ENCODE peak calls at places on chromosomes 11 and 22, in nine cellular contexts. One of them, this sample, is unnamed.

GRCh38 chr11:108629274-108629673 is 35.6 kb upstream of the DDX10 start:
- DNase-seq in left ventricle myocardium inferior: no peak
- DNase-seq in mucosa of descending colon: peak
- DNase-seq in fibroblast of mammary gland: no peak
- DNase-seq in HCT116: no peak
- DNase-seq in AG09309: no peak
- DNase-seq in neural crest cell: no peak
- DNase-seq in breast epithelium: no peak
- DNase-seq in NB4: no peak
- DNase-seq in this sample: no peak

GRCh38 chr11:130677486-130678153 is 229.2 kb downstream of the ADAMTS15 start:
- DNase-seq in left ventricle myocardium inferior: peak
- DNase-seq in mucosa of descending colon: no peak
- DNase-seq in fibroblast of mammary gland: no peak
- DNase-seq in HCT116: no peak
- DNase-seq in AG09309: peak
- DNase-seq in neural crest cell: no peak
- DNase-seq in breast epithelium: no peak
- DNase-seq in NB4: no peak
- DNase-seq in this sample: no peak

GRCh38 chr11:118401880-118402590 is 629 bp downstream of the ATP5MG start:
- DNase-seq in left ventricle myocardium inferior: no peak
- DNase-seq in mucosa of descending colon: no peak
- DNase-seq in fibroblast of mammary gland: peak
- DNase-seq in HCT116: no peak
- DNase-seq in AG09309: peak
- DNase-seq in neural crest cell: no peak
- DNase-seq in breast epithelium: no peak
- DNase-seq in NB4: peak
- DNase-seq in this sample: no peak

GRCh38 chr11:61917357-61918109 is at the start of gene RAB3IL1:
- DNase-seq in left ventricle myocardium inferior: peak
- DNase-seq in mucosa of descending colon: peak
- DNase-seq in fibroblast of mammary gland: peak
- DNase-seq in HCT116: no peak
- DNase-seq in AG09309: no peak
- DNase-seq in neural crest cell: peak
- DNase-seq in breast epithelium: no peak
- DNase-seq in NB4: no peak
- DNase-seq in this sample: peak

GRCh38 chr11:110710520-110711381 is 1.5 kb downstream of the ARHGAP20 start:
- DNase-seq in left ventricle myocardium inferior: peak
- DNase-seq in mucosa of descending colon: peak
- DNase-seq in fibroblast of mammary gland: peak
- DNase-seq in HCT116: no peak
- DNase-seq in AG09309: no peak
- DNase-seq in neural crest cell: peak
- DNase-seq in breast epithelium: peak
- DNase-seq in NB4: no peak
- DNase-seq in this sample: peak

GRCh38 chr22:29992341-29993275 is 87.7 kb upstream of the HORMAD2 start:
- DNase-seq in left ventricle myocardium inferior: no peak
- DNase-seq in mucosa of descending colon: no peak
- DNase-seq in fibroblast of mammary gland: no peak
- DNase-seq in HCT116: no peak
- DNase-seq in AG09309: no peak
- DNase-seq in neural crest cell: no peak
- DNase-seq in breast epithelium: no peak
- DNase-seq in NB4: no peak
- DNase-seq in this sample: no peak

GRCh38 chr11:44566559-44566949 is 1.1 kb downstream of the CD82 start:
- DNase-seq in left ventricle myocardium inferior: no peak
- DNase-seq in mucosa of descending colon: no peak
- DNase-seq in fibroblast of mammary gland: no peak
- DNase-seq in HCT116: no peak
- DNase-seq in AG09309: no peak
- DNase-seq in neural crest cell: no peak
- DNase-seq in breast epithelium: no peak
- DNase-seq in NB4: no peak
- DNase-seq in this sample: no peak

GRCh38 chr11:12288212-12288933 is 89.0 kb upstream of the PARVA start:
- DNase-seq in left ventricle myocardium inferior: peak
- DNase-seq in mucosa of descending colon: peak
- DNase-seq in fibroblast of mammary gland: peak
- DNase-seq in HCT116: peak
- DNase-seq in AG09309: peak
- DNase-seq in neural crest cell: peak
- DNase-seq in breast epithelium: peak
- DNase-seq in NB4: peak
- DNase-seq in this sample: peak

GRCh38 chr11:20238712-20239111 is 78.4 kb upstream of the DBX1 start:
- DNase-seq in left ventricle myocardium inferior: no peak
- DNase-seq in mucosa of descending colon: peak
- DNase-seq in fibroblast of mammary gland: no peak
- DNase-seq in HCT116: no peak
- DNase-seq in AG09309: no peak
- DNase-seq in neural crest cell: no peak
- DNase-seq in breast epithelium: no peak
- DNase-seq in NB4: no peak
- DNase-seq in this sample: no peak

GRCh38 chr11:73647459-73648100 is 1.2 kb downstream of the PLEKHB1 start:
- DNase-seq in left ventricle myocardium inferior: peak
- DNase-seq in mucosa of descending colon: peak
- DNase-seq in fibroblast of mammary gland: peak
- DNase-seq in HCT116: peak
- DNase-seq in AG09309: no peak
- DNase-seq in neural crest cell: peak
- DNase-seq in breast epithelium: peak
- DNase-seq in NB4: peak
- DNase-seq in this sample: peak

GRCh38 chr11:92776676-92777075 is 192.8 kb upstream of the MTNR1B start:
- DNase-seq in left ventricle myocardium inferior: peak
- DNase-seq in mucosa of descending colon: no peak
- DNase-seq in fibroblast of mammary gland: no peak
- DNase-seq in HCT116: no peak
- DNase-seq in AG09309: no peak
- DNase-seq in neural crest cell: no peak
- DNase-seq in breast epithelium: no peak
- DNase-seq in NB4: no peak
- DNase-seq in this sample: no peak

GRCh38 chr22:40485813-40486610 is 115.6 kb downstream of the SGSM3 start:
- DNase-seq in left ventricle myocardium inferior: no peak
- DNase-seq in mucosa of descending colon: no peak
- DNase-seq in fibroblast of mammary gland: peak
- DNase-seq in HCT116: no peak
- DNase-seq in AG09309: no peak
- DNase-seq in neural crest cell: no peak
- DNase-seq in breast epithelium: no peak
- DNase-seq in NB4: no peak
- DNase-seq in this sample: no peak

GRCh38 chr11:121291896-121292502 is 572 bp upstream of the SC5D start:
- DNase-seq in left ventricle myocardium inferior: no peak
- DNase-seq in mucosa of descending colon: no peak
- DNase-seq in fibroblast of mammary gland: no peak
- DNase-seq in HCT116: no peak
- DNase-seq in AG09309: no peak
- DNase-seq in neural crest cell: no peak
- DNase-seq in breast epithelium: no peak
- DNase-seq in NB4: peak
- DNase-seq in this sample: no peak

GRCh38 chr11:46066335-46066734 is 54.9 kb downstream of the PHF21A start:
- DNase-seq in left ventricle myocardium inferior: no peak
- DNase-seq in mucosa of descending colon: no peak
- DNase-seq in fibroblast of mammary gland: no peak
- DNase-seq in HCT116: no peak
- DNase-seq in AG09309: no peak
- DNase-seq in neural crest cell: no peak
- DNase-seq in breast epithelium: no peak
- DNase-seq in NB4: no peak
- DNase-seq in this sample: no peak

GRCh38 chr11:46060013-46060412 is 61.2 kb downstream of the PHF21A start:
- DNase-seq in left ventricle myocardium inferior: no peak
- DNase-seq in mucosa of descending colon: no peak
- DNase-seq in fibroblast of mammary gland: no peak
- DNase-seq in HCT116: no peak
- DNase-seq in AG09309: no peak
- DNase-seq in neural crest cell: no peak
- DNase-seq in breast epithelium: no peak
- DNase-seq in NB4: no peak
- DNase-seq in this sample: no peak

GRCh38 chr11:46063138-46063537 is 58.1 kb downstream of the PHF21A start:
- DNase-seq in left ventricle myocardium inferior: no peak
- DNase-seq in mucosa of descending colon: no peak
- DNase-seq in fibroblast of mammary gland: no peak
- DNase-seq in HCT116: no peak
- DNase-seq in AG09309: no peak
- DNase-seq in neural crest cell: no peak
- DNase-seq in breast epithelium: no peak
- DNase-seq in NB4: no peak
- DNase-seq in this sample: no peak

GRCh38 chr11:46065681-46066080 is 55.6 kb downstream of the PHF21A start:
- DNase-seq in left ventricle myocardium inferior: no peak
- DNase-seq in mucosa of descending colon: no peak
- DNase-seq in fibroblast of mammary gland: no peak
- DNase-seq in HCT116: no peak
- DNase-seq in AG09309: no peak
- DNase-seq in neural crest cell: no peak
- DNase-seq in breast epithelium: no peak
- DNase-seq in NB4: no peak
- DNase-seq in this sample: no peak

DNA sequence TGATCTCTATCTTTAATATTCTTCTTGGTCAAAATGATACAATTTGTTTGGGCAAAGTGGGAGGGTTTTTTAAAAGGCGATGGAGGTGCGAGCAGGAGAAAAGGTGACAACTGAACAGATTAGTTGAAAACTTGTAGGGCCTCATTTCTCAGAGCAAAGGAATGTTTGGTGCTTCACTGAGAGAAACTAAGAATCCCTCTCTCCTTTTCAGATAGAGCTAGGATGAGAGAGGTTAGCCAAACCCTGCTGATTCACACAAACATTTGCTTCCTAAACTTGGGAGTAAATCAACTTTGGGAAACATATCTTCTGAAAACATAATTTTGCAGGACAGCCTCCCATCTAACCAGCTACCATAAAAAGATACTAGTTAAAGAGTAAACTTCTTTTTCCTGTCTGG is 57.0 kb downstream of the PHF21A start:
- DNase-seq in left ventricle myocardium inferior: no peak
- DNase-seq in mucosa of descending colon: no peak
- DNase-seq in fibroblast of mammary gland: peak
- DNase-seq in HCT116: no peak
- DNase-seq in AG09309: no peak
- DNase-seq in neural crest cell: no peak
- DNase-seq in breast epithelium: no peak
- DNase-seq in NB4: no peak
- DNase-seq in this sample: no peak
- TF ChIP-seq CTCF in left ventricle myocardium inferior: no peak
- TF ChIP-seq CTCF in mucosa of descending colon: no peak
- TF ChIP-seq CTCF in fibroblast of mammary gland: no peak
- TF ChIP-seq CTCF in HCT116: no peak
- TF ChIP-seq CTCF in AG09309: no peak
- TF ChIP-seq CTCF in neural crest cell: no peak
- TF ChIP-seq CTCF in breast epithelium: no peak
- TF ChIP-seq CTCF in NB4: no peak
- TF ChIP-seq CTCF in this sample: no peak

DNA sequence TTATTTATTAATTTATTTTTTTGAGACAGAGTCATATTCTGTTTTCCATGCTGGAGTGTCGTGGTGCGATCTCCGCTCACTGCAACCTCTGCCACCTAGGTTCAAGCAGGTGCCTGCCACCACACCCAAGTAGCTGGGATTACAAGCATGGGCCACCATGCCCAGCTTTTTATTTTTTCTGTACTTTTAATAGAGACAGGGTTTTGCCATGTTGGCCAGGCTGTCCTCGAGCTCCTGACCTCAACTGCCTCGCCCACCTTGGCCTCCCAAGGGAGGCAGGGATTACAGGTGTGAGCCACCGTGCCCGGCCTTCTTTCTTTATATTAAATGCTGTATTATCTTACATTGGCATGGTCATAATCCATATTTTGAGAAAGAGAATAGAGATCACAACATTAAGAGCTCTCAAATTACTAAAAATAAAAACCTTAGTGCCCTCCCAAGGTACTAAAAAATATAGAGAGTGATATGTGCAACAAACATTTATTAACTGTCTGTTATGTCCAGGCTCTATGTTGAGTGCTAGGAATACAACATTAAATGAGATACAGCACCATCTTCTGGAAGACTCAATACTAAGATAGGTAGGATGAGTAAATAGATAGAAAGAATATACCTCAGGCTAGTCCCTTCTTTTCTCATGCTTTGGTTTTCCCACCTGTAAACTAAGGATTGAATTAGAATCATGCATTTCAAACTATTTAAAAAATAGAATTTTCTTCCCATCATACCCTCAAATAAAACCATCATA is 84.1 kb downstream of the BBOX1 start:
- DNase-seq in left ventricle myocardium inferior: no peak
- DNase-seq in mucosa of descending colon: no peak
- DNase-seq in fibroblast of mammary gland: peak
- DNase-seq in HCT116: no peak
- DNase-seq in AG09309: peak
- DNase-seq in neural crest cell: no peak
- DNase-seq in breast epithelium: no peak
- DNase-seq in NB4: peak
- DNase-seq in this sample: no peak
- TF ChIP-seq CTCF in left ventricle myocardium inferior: no peak
- TF ChIP-seq CTCF in mucosa of descending colon: no peak
- TF ChIP-seq CTCF in fibroblast of mammary gland: peak
- TF ChIP-seq CTCF in HCT116: no peak
- TF ChIP-seq CTCF in AG09309: peak
- TF ChIP-seq CTCF in neural crest cell: no peak
- TF ChIP-seq CTCF in breast epithelium: no peak
- TF ChIP-seq CTCF in NB4: no peak
- TF ChIP-seq CTCF in this sample: no peak

DNA sequence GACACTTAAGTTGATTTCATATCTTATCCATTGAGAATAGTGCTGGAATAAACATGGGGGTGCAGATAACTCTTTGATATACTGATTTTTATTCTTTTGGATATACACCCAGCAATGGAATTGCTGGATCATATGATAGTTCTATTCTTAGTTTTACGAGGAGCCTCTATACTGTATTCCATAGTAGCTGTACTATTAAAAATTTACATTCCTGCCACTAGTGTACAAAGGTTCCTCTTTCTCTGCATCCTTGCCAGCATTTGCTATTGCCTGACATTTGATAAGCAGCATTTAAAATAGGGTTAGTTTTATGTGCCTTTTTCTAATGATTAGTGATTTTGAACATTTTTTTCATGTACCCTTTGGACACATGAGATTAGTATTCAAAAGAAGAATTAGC is 554.2 kb downstream of the JRKL start:
- DNase-seq in left ventricle myocardium inferior: no peak
- DNase-seq in mucosa of descending colon: no peak
- DNase-seq in fibroblast of mammary gland: no peak
- DNase-seq in HCT116: no peak
- DNase-seq in AG09309: no peak
- DNase-seq in neural crest cell: no peak
- DNase-seq in breast epithelium: no peak
- DNase-seq in NB4: no peak
- DNase-seq in this sample: no peak
- TF ChIP-seq CTCF in left ventricle myocardium inferior: peak
- TF ChIP-seq CTCF in mucosa of descending colon: no peak
- TF ChIP-seq CTCF in fibroblast of mammary gland: no peak
- TF ChIP-seq CTCF in HCT116: no peak
- TF ChIP-seq CTCF in AG09309: no peak
- TF ChIP-seq CTCF in neural crest cell: no peak
- TF ChIP-seq CTCF in breast epithelium: no peak
- TF ChIP-seq CTCF in NB4: no peak
- TF ChIP-seq CTCF in this sample: no peak

GRCh38 chr11:59263225-59263894 is 50.6 kb upstream of the MPEG1 start:
- DNase-seq in left ventricle myocardium inferior: no peak
- DNase-seq in mucosa of descending colon: peak
- DNase-seq in fibroblast of mammary gland: no peak
- DNase-seq in HCT116: peak
- DNase-seq in AG09309: no peak
- DNase-seq in neural crest cell: no peak
- DNase-seq in breast epithelium: no peak
- DNase-seq in NB4: peak
- DNase-seq in this sample: no peak
- TF ChIP-seq CTCF in left ventricle myocardium inferior: no peak
- TF ChIP-seq CTCF in mucosa of descending colon: peak
- TF ChIP-seq CTCF in fibroblast of mammary gland: no peak
- TF ChIP-seq CTCF in HCT116: peak
- TF ChIP-seq CTCF in AG09309: no peak
- TF ChIP-seq CTCF in neural crest cell: no peak
- TF ChIP-seq CTCF in breast epithelium: peak
- TF ChIP-seq CTCF in NB4: peak
- TF ChIP-seq CTCF in this sample: peak

This sample was measured in GM13976.